ENCODE peak calls at places on chromosomes 2 and 18, in eight cellular contexts. Z, Y, E, Q, T, B, P and J are unnamed samples.

GRCh38 chr2:195331124-195331523 is 325.9 kb upstream of the SLC39A10 start:
- DNase-seq in Z (no peak), Y (no peak), E (no peak), Q (no peak), T (no peak), B (no peak), P (no peak), J (no peak)

GRCh38 chr2:178804791-178805190 is 2.4 kb downstream of the TTN start:
- DNase-seq in Z (peak), Y (no peak), E (no peak), Q (peak), T (no peak), B (no peak), P (peak), J (no peak)

GRCh38 chr2:54081574-54081973 is 33.8 kb upstream of the ACYP2 start:
- DNase-seq in Z (no peak), Y (no peak), E (no peak), Q (peak), T (no peak), B (no peak), P (peak), J (no peak)

GRCh38 chr2:6312377-6312776 is 553.3 kb downstream of the CMPK2 start:
- DNase-seq in Z (no peak), Y (no peak), E (no peak), Q (no peak), T (no peak), B (no peak), P (peak), J (no peak)

GRCh38 chr2:218716070-218716469 is 5.4 kb downstream of the TTLL4 start:
- DNase-seq in Z (no peak), Y (no peak), E (no peak), Q (peak), T (no peak), B (no peak), P (no peak), J (no peak)

GRCh38 chr2:69755862-69756467 is 14.0 kb downstream of the ANXA4 start:
- DNase-seq in Z (no peak), Y (no peak), E (no peak), Q (peak), T (peak), B (no peak), P (peak), J (no peak)

GRCh38 chr2:239297142-239298125 is 103.4 kb downstream of the HDAC4 start:
- DNase-seq in Z (no peak), Y (no peak), E (no peak), Q (no peak), T (no peak), B (no peak), P (no peak), J (no peak)

GRCh38 chr2:27075219-27075871 is 3.1 kb upstream of the EMILIN1 start:
- DNase-seq in Z (no peak), Y (no peak), E (no peak), Q (no peak), T (no peak), B (no peak), P (no peak), J (peak)

GRCh38 chr2:169361706-169362345 is 508 bp downstream of the LRP2 start:
- DNase-seq in Z (peak), Y (no peak), E (no peak), Q (no peak), T (no peak), B (no peak), P (no peak), J (no peak)

GRCh38 chr2:127681976-127682857 is 6.9 kb upstream of the LIMS2 start:
- DNase-seq in Z (peak), Y (peak), E (no peak), Q (no peak), T (no peak), B (no peak), P (no peak), J (no peak)

GRCh38 chr2:61423714-61424113 is 47.2 kb downstream of the USP34 start:
- DNase-seq in Z (no peak), Y (no peak), E (no peak), Q (peak), T (peak), B (no peak), P (peak), J (no peak)

GRCh38 chr2:100895402-100895801 is 75.5 kb downstream of the NPAS2 start:
- DNase-seq in Z (peak), Y (peak), E (no peak), Q (no peak), T (no peak), B (no peak), P (no peak), J (no peak)

GRCh38 chr2:24382363-24383021 is 22.2 kb upstream of the ITSN2 start:
- DNase-seq in Z (peak), Y (peak), E (peak), Q (peak), T (peak), B (no peak), P (peak), J (peak)

GRCh38 chr18:56659111-56659510 is 8.0 kb downstream of the WDR7 start:
- DNase-seq in Z (no peak), Y (no peak), E (no peak), Q (no peak), T (no peak), B (no peak), P (no peak), J (no peak)

GRCh38 chr2:102187191-102188150 is 648 bp downstream of the IL1RL2 start:
- DNase-seq in Z (peak), Y (no peak), E (peak), Q (peak), T (peak), B (no peak), P (no peak), J (peak)

GRCh38 chr2:19543271-19544019 is 185.0 kb upstream of the OSR1 start:
- DNase-seq in Z (no peak), Y (no peak), E (no peak), Q (peak), T (peak), B (no peak), P (no peak), J (no peak)

GRCh38 chr2:144111443-144111842 is 408.5 kb downstream of the ZEB2 start:
- DNase-seq in Z (no peak), Y (no peak), E (no peak), Q (peak), T (peak), B (no peak), P (peak), J (no peak)

GRCh38 chr18:44601447-44601846 is 79.2 kb upstream of the SETBP1 start:
- DNase-seq in Z (no peak), Y (no peak), E (no peak), Q (peak), T (peak), B (no peak), P (peak), J (no peak)

GRCh38 chr2:20148841-20149702 is 75.9 kb downstream of the SDC1 start:
- DNase-seq in Z (no peak), Y (no peak), E (no peak), Q (peak), T (peak), B (no peak), P (peak), J (no peak)

GRCh38 chr2:98559581-98559980 is 48.7 kb downstream of the COA5 start:
- DNase-seq in Z (no peak), Y (no peak), E (no peak), Q (no peak), T (no peak), B (no peak), P (no peak), J (no peak)

GRCh38 chr2:152693033-152693432 is 24.2 kb downstream of the PRPF40A start:
- DNase-seq in Z (no peak), Y (no peak), E (no peak), Q (no peak), T (no peak), B (no peak), P (no peak), J (no peak)

GRCh38 chr18:37403100-37403781 is 162.4 kb downstream of the CELF4 start:
- DNase-seq in Z (no peak), Y (no peak), E (no peak), Q (peak), T (peak), B (no peak), P (peak), J (no peak)

GRCh38 chr2:152126664-152127063 is 27.8 kb upstream of the CACNB4 start:
- DNase-seq in Z (no peak), Y (no peak), E (no peak), Q (peak), T (no peak), B (no peak), P (peak), J (no peak)

GRCh38 chr2:157894694-157895450 is 18.7 kb upstream of the ACVR1 start:
- DNase-seq in Z (no peak), Y (no peak), E (no peak), Q (peak), T (peak), B (no peak), P (peak), J (no peak)

GRCh38 chr18:6601241-6601640 is 128.3 kb upstream of the ARHGAP28 start:
- DNase-seq in Z (no peak), Y (no peak), E (no peak), Q (no peak), T (no peak), B (no peak), P (peak), J (no peak)

GRCh38 chr2:9336209-9336533 is 87.2 kb downstream of the ITGB1BP1 start:
- DNase-seq in Z (no peak), Y (no peak), E (no peak), Q (peak), T (peak), B (peak), P (no peak), J (no peak)

GRCh38 chr2:10534514-10535250 is 86.6 kb upstream of the ODC1 start:
- DNase-seq in Z (no peak), Y (no peak), E (no peak), Q (peak), T (no peak), B (no peak), P (peak), J (no peak)